ENCODE peak calls at places on chromosomes 16 and 17, in seven cellular contexts. P is upper lobe of left lung, R is nephron progenitor cell, M is DND-41, O is T-helper 1 cell, K is Kasumi-1, Y is posterior vena cava. B is an unnamed sample.

GRCh38 chr17:74117087-74117486 is 86.4 kb upstream of the RPL38 start:
- DNase-seq in P (no peak), R (no peak), M (no peak), O (no peak), K (no peak), Y (peak; percentile 32), B (no peak)

GRCh38 chr17:76050226-76051070 is 21.9 kb downstream of the SRP68 start:
- DNase-seq in P (no peak), R (no peak), M (no peak), O (no peak), K (no peak), Y (no peak), B (no peak)

GRCh38 chr17:45722161-45722560 is 62.0 kb upstream of the CRHR1 start:
- DNase-seq in P (no peak), R (peak; percentile 50), M (no peak), O (no peak), K (no peak), Y (no peak), B (no peak)

GRCh38 chr16:46885960-46886763 is 2.0 kb downstream of the GPT2 start:
- DNase-seq in P (no peak), R (peak; percentile 18), M (no peak), O (no peak), K (no peak), Y (no peak), B (no peak)

GRCh38 chr17:68981288-68981687 is 26.1 kb upstream of the ABCA8 start:
- DNase-seq in P (no peak), R (no peak), M (no peak), O (no peak), K (no peak), Y (no peak), B (no peak)

GRCh38 chr17:2122641-2123302 is 67.9 kb downstream of the HIC1 start:
- DNase-seq in P (peak; percentile 62), R (no peak), M (no peak), O (no peak), K (peak; percentile 10), Y (peak; percentile 89), B (peak; percentile 71)

GRCh38 chr17:7191571-7192270 is 12.6 kb upstream of the ASGR1 start:
- DNase-seq in P (no peak), R (peak; percentile 67), M (peak; percentile 66), O (no peak), K (peak; percentile 16), Y (no peak), B (no peak)

GRCh38 chr17:60630352-60630751 is 30.4 kb downstream of the PPM1D start:
- DNase-seq in P (no peak), R (no peak), M (no peak), O (no peak), K (no peak), Y (no peak), B (no peak)

GRCh38 chr16:84740596-84741071 is 40.8 kb downstream of the USP10 start:
- DNase-seq in P (no peak), R (no peak), M (no peak), O (no peak), K (no peak), Y (no peak), B (no peak)

GRCh38 chr17:910503-911194 is 68.9 kb downstream of the NXN start:
- DNase-seq in P (no peak), R (no peak), M (no peak), O (no peak), K (no peak), Y (no peak), B (no peak)

GRCh38 chr16:8510160-8510559 is 80.2 kb downstream of the TMEM114 start:
- DNase-seq in P (no peak), R (no peak), M (no peak), O (no peak), K (no peak), Y (no peak), B (no peak)

GRCh38 chr17:19533718-19534561 is at the start of gene SLC47A1:
- DNase-seq in P (peak; percentile 91), R (peak; percentile 66), M (no peak), O (no peak), K (no peak), Y (peak; percentile 77), B (no peak)

GRCh38 chr17:55086635-55087058 is 118.1 kb downstream of the STXBP4 start:
- DNase-seq in P (no peak), R (no peak), M (no peak), O (no peak), K (peak; percentile 94), Y (no peak), B (peak; percentile 2)

GRCh38 chr17:63419949-63420867 is 25.9 kb downstream of the CYB561 start:
- DNase-seq in P (no peak), R (no peak), M (no peak), O (peak; percentile 72), K (no peak), Y (no peak), B (peak; percentile 24)

GRCh38 chr16:89374393-89374948 is 115.9 kb downstream of the ANKRD11 start:
- DNase-seq in P (no peak), R (peak; percentile 35), M (no peak), O (no peak), K (no peak), Y (no peak), B (no peak)

GRCh38 chr16:89172901-89173628 is 1.5 kb downstream of the CDH15 start:
- DNase-seq in P (peak; percentile 59), R (peak; percentile 69), M (no peak), O (no peak), K (no peak), Y (no peak), B (no peak)

GRCh38 chr16:31876955-31877828 is 3.6 kb downstream of the ZNF267 start:
- DNase-seq in P (no peak), R (no peak), M (no peak), O (peak; percentile 90), K (peak; percentile 38), Y (no peak), B (no peak)

GRCh38 chr17:42311240-42312034 is 23.1 kb downstream of the STAT5A start:
- DNase-seq in P (peak; percentile 78), R (peak; percentile 74), M (no peak), O (no peak), K (peak; percentile 75), Y (peak; percentile 96), B (peak; percentile 91)

GRCh38 chr16:1645914-1646525 is 32.1 kb upstream of the JPT2 start:
- DNase-seq in P (no peak), R (no peak), M (no peak), O (peak; percentile 63), K (peak; percentile 0), Y (no peak), B (peak; percentile 55)

GRCh38 chr16:75471723-75472634 is 7.5 kb upstream of the TMEM170A start:
- DNase-seq in P (no peak), R (peak; percentile 45), M (peak; percentile 37), O (peak; percentile 32), K (peak; percentile 80), Y (peak; percentile 71), B (peak; percentile 55)